ENCODE peak calls at places on chromosome 12, in six cellular contexts. G, N, B, F, M and Q are unnamed samples.

GRCh38 chr12:29333178-29333577 is 47.8 kb downstream of the ERGIC2 start:
- DNase-seq in B (no peak), N (no peak), G (no peak), F (no peak), M (no peak), Q (no peak)

GRCh38 chr12:104671407-104672095 is 214.8 kb downstream of the CHST11 start:
- DNase-seq in F (peak; percentile 69), G (no peak), N (peak; percentile 86), B (peak; percentile 75), M (no peak), Q (peak; percentile 67)

GRCh38 chr12:85310025-85310424 is 30.0 kb downstream of the ALX1 start:
- DNase-seq in B (no peak), G (no peak), F (peak; percentile 34), N (no peak), M (no peak), Q (no peak)

GRCh38 chr12:116053479-116054195 is 223.9 kb downstream of the MED13L start:
- DNase-seq in F (no peak), M (no peak), G (no peak), B (no peak), N (no peak), Q (no peak)

GRCh38 chr12:89350661-89351488 is 1.4 kb downstream of the DUSP6 start:
- DNase-seq in B (no peak), F (peak; percentile 48), M (peak; percentile 81), G (peak; percentile 33), N (peak; percentile 31), Q (no peak)

GRCh38 chr12:47743311-47743860 is 15.3 kb downstream of the RAPGEF3 start:
- DNase-seq in B (no peak), G (no peak), N (no peak), F (no peak), M (no peak), Q (no peak)

GRCh38 chr12:3135522-3136461 is 58.6 kb downstream of the TSPAN9 start:
- DNase-seq in N (peak; percentile 36), F (peak; percentile 81), M (no peak), B (no peak), G (peak; percentile 55), Q (peak; percentile 4)

GRCh38 chr12:93202688-93203087 is 175.0 kb upstream of the NUDT4 start:
- DNase-seq in B (no peak), N (no peak), G (no peak), F (no peak), M (no peak), Q (no peak)

GRCh38 chr12:74235342-74235741 is 302.3 kb upstream of the ATXN7L3B start:
- DNase-seq in G (no peak), B (no peak), F (no peak), M (no peak), N (no peak), Q (no peak)

GRCh38 chr12:93593833-93594232 is 21.4 kb downstream of the SOCS2 start:
- DNase-seq in G (no peak), F (no peak), B (no peak), N (no peak), M (no peak), Q (no peak)

GRCh38 chr12:69708649-69709048 is 9.5 kb upstream of the BEST3 start:
- DNase-seq in M (no peak), G (no peak), B (no peak), N (no peak), F (no peak), Q (no peak)

GRCh38 chr12:991350-992278 is 591 bp downstream of the ERC1 start:
- DNase-seq in B (no peak), G (peak; percentile 45), F (no peak), M (no peak), N (no peak), Q (peak; percentile 24)

GRCh38 chr12:130452546-130452945 is 114.9 kb downstream of the PIWIL1 start:
- DNase-seq in N (no peak), F (no peak), B (no peak), G (no peak), M (no peak), Q (no peak)

GRCh38 chr12:93318720-93319522 is 58.8 kb upstream of the NUDT4 start:
- DNase-seq in M (no peak), B (no peak), F (no peak), N (no peak), G (no peak), Q (no peak)

DNA sequence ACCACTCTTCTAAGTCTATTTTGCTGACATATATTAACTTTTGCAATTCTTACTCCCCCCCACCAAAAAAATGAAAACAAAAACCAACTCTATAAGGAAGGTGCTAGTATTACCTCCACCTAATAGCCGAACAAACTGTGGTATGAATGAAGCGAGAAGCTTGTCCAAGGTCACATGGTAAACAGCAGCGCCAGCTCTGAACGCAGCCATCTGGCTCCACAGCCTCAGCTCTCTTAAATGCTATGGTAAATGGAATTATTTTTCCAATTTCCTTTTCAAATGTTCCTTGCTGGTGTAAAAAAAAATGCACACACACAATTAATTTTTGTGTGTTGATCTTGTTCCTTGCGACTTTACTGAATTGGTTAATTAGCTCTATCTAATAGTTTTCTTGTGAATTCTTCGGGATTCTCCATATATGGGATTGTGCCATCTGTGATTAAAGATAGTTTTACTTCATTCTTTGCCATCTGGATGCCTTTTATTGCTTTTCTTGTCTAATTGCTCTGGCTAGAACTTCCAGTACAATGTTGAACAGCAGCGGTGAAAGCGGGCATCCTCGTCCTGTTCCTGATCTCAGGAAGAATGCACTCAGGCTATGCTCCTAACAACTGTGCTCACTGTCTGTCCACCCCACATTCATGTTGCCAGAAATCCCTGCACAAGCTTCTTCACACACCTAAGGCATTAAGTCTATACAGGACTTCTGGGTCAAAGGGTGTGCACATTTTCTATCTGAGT is 10.7 kb upstream of the C12orf76 start:
- DNase-seq in G (no peak), B (no peak), M (no peak), N (no peak), F (no peak), Q (no peak)
- H3K27ac ChIP-seq in G (no peak overlapping the region), B (peak overlapping the region; percentile 88), M (no peak overlapping the region), N (no peak overlapping the region), F (no peak overlapping the region), Q (no peak overlapping the region)

GRCh38 chr12:86729798-86730197 is 473.6 kb upstream of the MGAT4C start:
- DNase-seq in F (no peak), G (no peak), N (no peak), B (no peak), M (no peak), Q (no peak)

GRCh38 chr12:86727151-86727550 is 471.0 kb upstream of the MGAT4C start:
- DNase-seq in B (no peak), N (no peak), G (no peak), M (no peak), F (no peak), Q (no peak)

GRCh38 chr12:86724716-86725115 is 468.5 kb upstream of the MGAT4C start:
- DNase-seq in N (no peak), F (no peak), G (no peak), B (no peak), M (no peak), Q (no peak)

GRCh38 chr12:86735072-86735471 is 478.9 kb upstream of the MGAT4C start:
- DNase-seq in G (no peak), N (no peak), F (no peak), B (no peak), M (no peak), Q (no peak)

GRCh38 chr12:86730233-86730632 is 474.0 kb upstream of the MGAT4C start:
- DNase-seq in B (no peak), F (no peak), G (no peak), N (no peak), M (no peak), Q (no peak)
- H3K36me3 ChIP-seq in B (no peaks in the 10 kb centered on the region), F (no peaks in the 10 kb centered on the region), G (no peaks in the 10 kb centered on the region), N (no peaks in the 10 kb centered on the region), M (no peaks in the 10 kb centered on the region), Q (no peaks in the 10 kb centered on the region)

DNA sequence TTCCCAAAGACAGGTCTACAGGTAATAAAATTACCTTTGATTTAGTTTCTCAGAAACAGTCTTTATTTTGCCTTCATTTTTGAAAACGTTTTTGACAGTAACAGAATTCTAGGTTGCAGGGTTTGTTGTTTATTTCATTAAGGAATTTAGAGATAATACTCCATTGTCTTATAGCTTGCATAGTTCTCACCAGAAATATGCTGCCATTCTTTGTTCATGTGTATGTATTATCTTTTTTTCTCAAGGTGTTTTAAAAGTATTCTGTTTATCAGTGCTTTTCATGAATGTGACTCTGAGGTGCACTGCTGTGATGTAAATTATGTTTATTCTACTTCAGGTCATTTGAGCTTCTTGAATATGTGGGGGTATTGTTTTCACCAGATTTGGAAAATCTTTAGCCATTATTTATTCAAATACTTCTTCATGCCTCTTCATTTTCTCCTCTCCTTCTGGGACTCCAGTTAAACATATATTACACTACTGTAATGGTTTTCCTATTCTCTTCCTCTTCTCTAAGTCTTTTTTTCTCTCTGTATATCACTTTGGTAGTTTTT is 32.7 kb downstream of the ZNF605 start:
- DNase-seq in N (no peak), G (no peak), B (no peak), M (no peak), F (no peak), Q (no peak)
- H3K9me3 ChIP-seq in N (peaks cover 84% of the 10 kb centered on the region), G (peaks cover 52% of the 10 kb centered on the region), B (peaks cover 100% of the 10 kb centered on the region), M (peaks cover 89% of the 10 kb centered on the region), F (peaks cover 27% of the 10 kb centered on the region), Q (peaks cover 70% of the 10 kb centered on the region)

DNA sequence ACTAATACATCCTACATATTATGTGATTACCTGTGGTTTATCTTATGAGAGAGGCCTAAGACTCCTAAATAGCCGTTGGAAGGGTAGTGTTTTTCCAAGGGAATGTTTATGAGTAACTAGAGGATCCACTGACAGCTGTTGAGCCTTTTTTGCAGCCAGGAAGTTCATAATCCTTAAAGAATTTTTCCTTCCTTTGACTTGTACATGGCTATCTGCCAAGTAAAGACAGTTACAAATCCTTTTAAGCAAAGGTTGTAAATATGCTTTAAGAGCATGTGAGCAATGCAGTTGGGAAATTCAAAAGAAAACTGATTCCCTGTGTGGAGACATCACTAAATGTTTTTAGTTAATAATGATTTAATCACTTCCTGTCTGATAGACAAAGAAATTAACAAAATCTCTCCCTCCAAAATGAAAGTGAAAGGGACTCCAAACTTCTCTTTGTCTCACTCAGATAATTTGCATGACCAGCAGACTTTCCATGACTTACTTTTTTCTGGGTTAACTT is 333.8 kb downstream of the PDZRN4 start:
- DNase-seq in B (no peak), G (no peak), N (no peak), M (no peak), F (no peak), Q (no peak)
- H3K27ac ChIP-seq in B (no peak overlapping the region), G (no peak overlapping the region), N (no peak overlapping the region), M (no peak overlapping the region), F (no peak overlapping the region), Q (no peak overlapping the region)

GRCh38 chr12:31989987-31990386 is 30.8 kb downstream of the RESF1 start:
- DNase-seq in B (no peak), G (no peak), F (no peak), M (no peak), N (no peak), Q (no peak)

GRCh38 chr12:31989571-31989970 is 30.4 kb downstream of the RESF1 start:
- DNase-seq in M (no peak), F (no peak), N (no peak), G (no peak), B (no peak), Q (no peak)

GRCh38 chr12:31985832-31986231 is 26.6 kb downstream of the RESF1 start:
- DNase-seq in F (no peak), N (no peak), B (no peak), G (no peak), M (no peak), Q (no peak)

GRCh38 chr12:31984806-31985591 is 25.8 kb downstream of the RESF1 start:
- DNase-seq in M (no peak), N (no peak), F (no peak), G (no peak), B (no peak), Q (no peak)
- H3K36me3 ChIP-seq in M (peaks cover 45% of the 10 kb centered on the region), N (peaks cover 10% of the 10 kb centered on the region), F (peaks cover 20% of the 10 kb centered on the region), G (peaks cover 31% of the 10 kb centered on the region), B (no peaks in the 10 kb centered on the region), Q (peaks cover 54% of the 10 kb centered on the region)